ENCODE peak calls at places on chromosome 20, in six cellular contexts. S, Q, T, Y, U and H are unnamed samples.

GRCh38 chr20:56575961-56576360 is 42.9 kb downstream of the FAM209B start:
- DNase-seq in S (no peak), Q (no peak), T (no peak), Y (no peak), U (no peak), H (no peak)

GRCh38 chr20:58537831-58538230 is 22.6 kb upstream of the APCDD1L start:
- DNase-seq in S (no peak), Q (no peak), T (no peak), Y (no peak), U (no peak), H (no peak)

GRCh38 chr20:50646483-50646996 is 44.8 kb downstream of the RIPOR3 start:
- DNase-seq in S (no peak), Q (peak; percentile 89), T (no peak), Y (no peak), U (peak; percentile 50), H (no peak)

GRCh38 chr20:63878855-63879254 is 13.8 kb downstream of the TPD52L2 start:
- DNase-seq in S (no peak), Q (no peak), T (no peak), Y (no peak), U (no peak), H (no peak)

GRCh38 chr20:24485981-24486380 is 16.6 kb downstream of the SYNDIG1 start:
- DNase-seq in S (no peak), Q (no peak), T (no peak), Y (no peak), U (no peak), H (no peak)

GRCh38 chr20:43543138-43543537 is 15.7 kb upstream of the SGK2 start:
- DNase-seq in S (no peak), Q (no peak), T (no peak), Y (no peak), U (no peak), H (no peak)

GRCh38 chr20:44247676-44248419 is 740 bp downstream of the GDAP1L1 start:
- DNase-seq in S (no peak), Q (no peak), T (peak; percentile 89), Y (peak; percentile 93), U (peak; percentile 35), H (peak; percentile 64)

GRCh38 chr20:49989234-49990065 is 6.7 kb downstream of the SNAI1 start:
- DNase-seq in S (no peak), Q (peak; percentile 83), T (peak; percentile 44), Y (peak; percentile 77), U (peak; percentile 41), H (no peak)

GRCh38 chr20:53959849-53960585 is 110.4 kb downstream of the BCAS1 start:
- DNase-seq in S (no peak), Q (no peak), T (no peak), Y (no peak), U (peak; percentile 17), H (no peak)

GRCh38 chr20:51498765-51499540 is 43.6 kb downstream of the NFATC2 start:
- DNase-seq in S (peak; percentile 54), Q (no peak), T (no peak), Y (no peak), U (no peak), H (no peak)

GRCh38 chr20:63686492-63687321 is 9.7 kb upstream of the TNFRSF6B start:
- DNase-seq in S (no peak), Q (peak; percentile 60), T (no peak), Y (no peak), U (peak; percentile 69), H (peak; percentile 67)

GRCh38 chr20:5486377-5487054 is 169.8 kb upstream of the PROKR2 start:
- DNase-seq in S (no peak), Q (no peak), T (no peak), Y (no peak), U (no peak), H (no peak)

GRCh38 chr20:57389695-57390603 is 1.2 kb upstream of the RBM38 start:
- DNase-seq in S (no peak), Q (no peak), T (no peak), Y (peak; percentile 60), U (no peak), H (peak; percentile 73)

GRCh38 chr20:58677205-58677604 is 15.4 kb upstream of the NPEPL1 start:
- DNase-seq in S (no peak), Q (no peak), T (no peak), Y (no peak), U (no peak), H (no peak)

GRCh38 chr20:43570496-43570895 is 11.7 kb downstream of the SGK2 start:
- DNase-seq in S (no peak), Q (no peak), T (no peak), Y (no peak), U (no peak), H (no peak)

GRCh38 chr20:38497246-38497645 is 24.6 kb downstream of the RALGAPB start:
- DNase-seq in S (no peak), Q (no peak), T (no peak), Y (no peak), U (no peak), H (no peak)

GRCh38 chr20:9945406-9945805 is 89.4 kb upstream of the ANKEF1 start:
- DNase-seq in S (no peak), Q (no peak), T (no peak), Y (no peak), U (peak; percentile 21), H (no peak)

GRCh38 chr20:15703171-15703911 is 869.9 kb downstream of the KIF16B start:
- DNase-seq in S (no peak), Q (no peak), T (no peak), Y (no peak), U (peak; percentile 50), H (no peak)

GRCh38 chr20:5949943-5950270 is 426 bp downstream of the TRMT6 start:
- DNase-seq in S (no peak), Q (no peak), T (no peak), Y (no peak), U (no peak), H (no peak)

GRCh38 chr20:52078289-52078688 is 113.3 kb downstream of the ZFP64 start:
- DNase-seq in S (no peak), Q (no peak), T (no peak), Y (no peak), U (no peak), H (no peak)

GRCh38 chr20:1375515-1375914 is 17.3 kb downstream of the FKBP1A start:
- DNase-seq in S (no peak), Q (peak; percentile 46), T (no peak), Y (no peak), U (no peak), H (no peak)

GRCh38 chr20:44026932-44027685 is 112.5 kb downstream of the TOX2 start:
- DNase-seq in S (no peak), Q (peak; percentile 5), T (no peak), Y (no peak), U (no peak), H (no peak)

GRCh38 chr20:5991623-5992441 is 41.4 kb downstream of the MCM8 start:
- DNase-seq in S (no peak), Q (no peak), T (no peak), Y (no peak), U (peak; percentile 41), H (no peak)

GRCh38 chr20:63102720-63103375 is 96.1 kb upstream of the BHLHE23 start:
- DNase-seq in S (no peak), Q (no peak), T (no peak), Y (peak; percentile 76), U (peak; percentile 67), H (peak; percentile 82)

GRCh38 chr20:32206383-32207210 is 946 bp downstream of the PLAGL2 start:
- DNase-seq in S (peak; percentile 31), Q (no peak), T (no peak), Y (no peak), U (no peak), H (no peak)

GRCh38 chr20:23243791-23244190 is 106.8 kb upstream of the NXT1 start:
- DNase-seq in S (peak; percentile 1), Q (no peak), T (no peak), Y (no peak), U (peak; percentile 21), H (no peak)

GRCh38 chr20:38350879-38351775 is 4.8 kb downstream of the LBP start:
- DNase-seq in S (no peak), Q (no peak), T (no peak), Y (no peak), U (no peak), H (no peak)

GRCh38 chr20:35947489-35947888 is 6.8 kb downstream of the SCAND1 start:
- DNase-seq in S (peak; percentile 67), Q (no peak), T (peak; percentile 28), Y (peak; percentile 86), U (peak; percentile 68), H (no peak)
- TF ChIP-seq CTCF in S (peak; percentile 82), Q (peak; percentile 25), T (peak; percentile 24), Y (peak; percentile 76), U (peak; percentile 44), H (peak; percentile 44)

DNA sequence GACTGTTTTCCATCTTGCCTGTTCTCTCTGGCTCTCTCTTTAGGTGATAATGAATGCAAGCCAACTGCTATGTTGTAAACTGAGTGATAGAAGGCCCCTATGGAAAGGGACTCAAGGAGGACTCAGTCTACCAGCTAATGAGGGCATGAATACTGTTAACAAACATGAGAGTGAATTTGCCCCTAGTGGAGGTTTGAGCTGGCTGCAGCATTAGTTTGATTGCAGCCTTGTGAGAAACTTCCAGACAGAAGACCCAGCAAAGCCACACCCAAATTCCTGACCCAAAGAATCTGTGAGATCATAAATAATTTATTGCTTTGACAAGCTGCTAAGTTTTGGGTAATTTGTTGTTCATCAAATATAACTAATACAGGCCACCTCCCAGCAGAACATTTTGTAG is 50.0 kb upstream of the PLCB1 start:
- DNase-seq in S (peak; percentile 11), Q (no peak), T (no peak), Y (peak; percentile 72), U (peak; percentile 45), H (no peak)
- TF ChIP-seq CTCF in S (peak; percentile 68), Q (peak; percentile 23), T (peak; percentile 50), Y (peak; percentile 63), U (no peak), H (no peak)

DNA sequence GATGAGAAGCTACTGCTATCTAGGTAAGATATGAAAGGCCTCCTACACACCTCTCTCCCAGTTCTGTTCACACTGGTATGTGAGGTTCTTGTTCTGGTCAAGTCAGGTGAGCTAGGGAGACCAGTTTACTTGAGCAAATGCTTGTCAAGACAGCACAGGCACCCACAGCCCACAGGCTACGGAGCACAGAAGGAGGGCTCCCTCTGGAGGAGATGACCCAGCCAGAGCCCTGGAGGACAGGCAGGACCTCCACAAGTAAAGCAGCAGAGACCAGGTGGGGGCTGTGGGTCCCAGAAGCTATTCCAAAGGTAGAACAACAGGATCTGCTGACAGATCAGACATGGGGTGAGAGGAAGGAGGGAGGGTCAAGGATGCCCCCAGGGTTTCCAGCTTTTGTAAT is 13.2 kb downstream of the MMP24OS start:
- DNase-seq in S (no peak), Q (no peak), T (peak; percentile 58), Y (peak; percentile 59), U (peak; percentile 88), H (no peak)
- TF ChIP-seq CTCF in S (peak; percentile 27), Q (no peak), T (no peak), Y (peak; percentile 48), U (peak; percentile 59), H (no peak)

DNA sequence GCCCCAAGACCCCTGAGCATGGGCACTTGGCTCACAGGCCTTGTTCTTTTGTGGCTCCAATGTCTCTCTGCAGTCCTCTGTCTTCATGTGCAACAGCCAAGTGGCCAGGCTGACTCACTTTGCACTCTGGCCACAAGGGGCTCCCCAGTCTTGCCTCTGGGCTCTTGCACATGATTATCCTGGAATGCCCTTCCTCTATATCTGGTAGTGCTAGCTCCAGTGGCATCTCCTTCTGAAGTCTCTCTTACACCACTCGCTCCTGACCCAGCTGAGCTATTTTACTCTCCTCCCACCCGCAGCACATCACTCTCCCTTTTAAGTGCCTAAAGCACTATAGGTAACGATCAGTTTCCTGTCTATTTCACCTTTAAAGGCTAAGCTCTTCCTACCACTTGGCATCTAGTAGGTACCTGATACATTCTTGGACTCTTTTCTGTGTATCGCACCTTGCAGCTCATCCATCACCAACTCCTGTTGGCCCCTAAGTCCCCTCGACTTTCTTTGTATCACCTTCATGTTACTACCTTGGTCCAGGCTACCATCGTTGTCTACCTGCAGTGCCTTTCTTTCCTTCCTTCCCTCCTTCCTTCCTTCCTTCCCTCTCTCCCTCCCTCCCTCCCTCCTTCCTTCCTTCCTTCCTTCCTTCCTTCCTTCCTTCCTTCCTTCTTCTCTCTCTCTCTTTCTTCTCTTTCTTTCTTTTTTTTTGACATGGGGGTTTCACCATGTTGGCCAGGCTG is 211.9 kb upstream of the RNF24 start:
- DNase-seq in S (peak; percentile 8), Q (peak; percentile 37), T (no peak), Y (peak; percentile 80), U (peak; percentile 68), H (no peak)
- TF ChIP-seq CTCF in S (peak; percentile 58), Q (peak; percentile 62), T (no peak), Y (peak; percentile 66), U (peak; percentile 50), H (peak; percentile 32)